ENCODE peak calls at places on chromosome 1, in five cellular contexts. One of them, this sample, is unnamed.

GRCh38 chr1:159911668-159912067 is 11.7 kb upstream of the CFAP45 start:
- DNase-seq in cardiac muscle cell: no peak
- DNase-seq in suprapubic skin: no peak
- DNase-seq in GM23338: no peak
- DNase-seq in PC-3: no peak
- DNase-seq in this sample: no peak

GRCh38 chr1:205585169-205585834 is 46.5 kb downstream of the ELK4 start:
- DNase-seq in cardiac muscle cell: no peak
- DNase-seq in suprapubic skin: peak; percentile 37
- DNase-seq in GM23338: no peak
- DNase-seq in PC-3: no peak
- DNase-seq in this sample: no peak

GRCh38 chr1:154696001-154696400 is 88.0 kb upstream of the ADAR start:
- DNase-seq in cardiac muscle cell: peak; percentile 21
- DNase-seq in suprapubic skin: no peak
- DNase-seq in GM23338: peak; percentile 35
- DNase-seq in PC-3: peak; percentile 45
- DNase-seq in this sample: no peak

GRCh38 chr1:26994020-26994745 is 691 bp downstream of the TRNP1 start:
- DNase-seq in cardiac muscle cell: no peak
- DNase-seq in suprapubic skin: no peak
- DNase-seq in GM23338: peak; percentile 35
- DNase-seq in PC-3: no peak
- DNase-seq in this sample: no peak

GRCh38 chr1:40185951-40186864 is 25.0 kb downstream of the RLF start:
- DNase-seq in cardiac muscle cell: peak; percentile 25
- DNase-seq in suprapubic skin: no peak
- DNase-seq in GM23338: peak; percentile 7
- DNase-seq in PC-3: no peak
- DNase-seq in this sample: peak; percentile 70

GRCh38 chr1:52654063-52654462 is 21.1 kb downstream of the SHISAL2A start:
- DNase-seq in cardiac muscle cell: no peak
- DNase-seq in suprapubic skin: no peak
- DNase-seq in GM23338: no peak
- DNase-seq in PC-3: no peak
- DNase-seq in this sample: no peak

GRCh38 chr1:215001419-215002021 is 81.0 kb upstream of the KCNK2 start:
- DNase-seq in cardiac muscle cell: no peak
- DNase-seq in suprapubic skin: no peak
- DNase-seq in GM23338: no peak
- DNase-seq in PC-3: no peak
- DNase-seq in this sample: peak; percentile 71

GRCh38 chr1:90761156-90761555 is 44.1 kb upstream of the BARHL2 start:
- DNase-seq in cardiac muscle cell: no peak
- DNase-seq in suprapubic skin: no peak
- DNase-seq in GM23338: peak; percentile 20
- DNase-seq in PC-3: no peak
- DNase-seq in this sample: no peak

GRCh38 chr1:15923241-15923640 is 52.7 kb downstream of the ZBTB17 start:
- DNase-seq in cardiac muscle cell: peak; percentile 62
- DNase-seq in suprapubic skin: no peak
- DNase-seq in GM23338: no peak
- DNase-seq in PC-3: peak; percentile 55
- DNase-seq in this sample: peak; percentile 95

GRCh38 chr1:18948913-18949688 is 7.4 kb downstream of the IFFO2 start:
- DNase-seq in cardiac muscle cell: peak; percentile 82
- DNase-seq in suprapubic skin: no peak
- DNase-seq in GM23338: peak; percentile 24
- DNase-seq in PC-3: no peak
- DNase-seq in this sample: no peak

GRCh38 chr1:239951518-239952130 is 140.1 kb upstream of the FMN2 start:
- DNase-seq in cardiac muscle cell: peak; percentile 71
- DNase-seq in suprapubic skin: no peak
- DNase-seq in GM23338: peak; percentile 93
- DNase-seq in PC-3: peak; percentile 90
- DNase-seq in this sample: no peak

GRCh38 chr1:104621221-104621620 is 871.5 kb downstream of the AMY1C start:
- DNase-seq in cardiac muscle cell: no peak
- DNase-seq in suprapubic skin: no peak
- DNase-seq in GM23338: no peak
- DNase-seq in PC-3: no peak
- DNase-seq in this sample: no peak

GRCh38 chr1:195794225-195794624 is 814.0 kb downstream of the KCNT2 start:
- DNase-seq in cardiac muscle cell: no peak
- DNase-seq in suprapubic skin: no peak
- DNase-seq in GM23338: peak; percentile 9
- DNase-seq in PC-3: no peak
- DNase-seq in this sample: no peak

GRCh38 chr1:200282497-200283122 is 127.2 kb downstream of the ZNF281 start:
- DNase-seq in cardiac muscle cell: no peak
- DNase-seq in suprapubic skin: no peak
- DNase-seq in GM23338: no peak
- DNase-seq in PC-3: no peak
- DNase-seq in this sample: no peak

GRCh38 chr1:200275816-200276453 is 133.9 kb downstream of the ZNF281 start:
- DNase-seq in cardiac muscle cell: no peak
- DNase-seq in suprapubic skin: no peak
- DNase-seq in GM23338: no peak
- DNase-seq in PC-3: no peak
- DNase-seq in this sample: no peak

GRCh38 chr1:200281451-200281850 is 128.4 kb downstream of the ZNF281 start:
- DNase-seq in cardiac muscle cell: no peak
- DNase-seq in suprapubic skin: no peak
- DNase-seq in GM23338: no peak
- DNase-seq in PC-3: no peak
- DNase-seq in this sample: no peak

GRCh38 chr1:200275415-200275814 is 134.4 kb downstream of the ZNF281 start:
- DNase-seq in cardiac muscle cell: no peak
- DNase-seq in suprapubic skin: no peak
- DNase-seq in GM23338: no peak
- DNase-seq in PC-3: no peak
- DNase-seq in this sample: no peak

DNA sequence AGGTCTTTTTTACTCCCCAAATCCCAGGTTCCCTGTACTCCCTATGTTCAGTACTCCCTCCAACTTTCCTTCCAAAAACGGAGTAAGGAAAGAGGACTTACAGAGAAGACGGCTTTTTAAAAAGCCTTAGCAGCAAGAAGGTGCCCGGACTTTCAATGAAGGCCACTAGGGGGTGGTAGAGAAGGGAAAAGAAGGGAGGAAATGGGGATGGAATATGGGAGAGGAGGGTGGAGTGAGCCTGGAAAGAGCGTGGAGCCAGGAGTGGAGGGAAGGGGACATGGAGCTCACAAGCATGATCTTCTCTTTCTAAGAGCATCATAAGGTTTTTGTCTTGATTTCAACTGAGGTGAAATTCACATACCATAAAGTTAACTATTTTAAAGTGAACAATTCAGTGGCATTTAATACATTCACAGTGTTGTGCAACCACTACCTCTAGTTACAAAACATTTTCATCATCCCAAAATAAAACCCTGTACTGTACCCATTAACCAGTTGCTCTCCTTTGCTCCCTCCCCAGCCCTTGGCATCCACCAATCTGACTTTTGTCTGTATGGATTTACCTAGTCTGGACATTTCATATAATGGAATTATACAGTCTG is 129.9 kb downstream of the ZNF281 start:
- DNase-seq in cardiac muscle cell: peak; percentile 81
- DNase-seq in suprapubic skin: no peak
- DNase-seq in GM23338: peak; percentile 92
- DNase-seq in PC-3: peak; percentile 99
- DNase-seq in this sample: peak; percentile 16
- TF ChIP-seq CTCF in cardiac muscle cell: peak; percentile 70
- TF ChIP-seq CTCF in suprapubic skin: peak; percentile 35
- TF ChIP-seq CTCF in GM23338: peak; percentile 97
- TF ChIP-seq CTCF in PC-3: peak; percentile 97
- TF ChIP-seq CTCF in this sample: peak; percentile 85

DNA sequence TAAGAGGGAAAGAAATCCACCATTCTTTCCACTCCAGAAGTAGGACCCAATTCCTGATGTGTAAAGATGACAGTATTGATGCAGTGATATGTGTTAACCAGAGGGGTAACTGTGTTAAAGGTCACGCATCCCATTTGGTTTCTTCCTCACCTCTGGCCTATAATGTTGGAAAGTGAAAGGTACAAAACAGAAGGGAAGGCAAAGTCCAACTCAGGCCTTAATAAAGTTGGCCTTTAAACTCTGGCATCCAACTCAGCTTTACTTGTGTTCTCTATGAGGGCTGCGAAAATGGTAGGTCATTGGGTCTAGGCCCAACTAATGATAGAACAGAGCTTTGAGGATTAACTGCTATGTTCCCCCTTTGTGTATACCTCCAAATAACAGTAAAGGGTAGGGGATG is 17.9 kb downstream of the CYP2J2 start:
- DNase-seq in cardiac muscle cell: no peak
- DNase-seq in suprapubic skin: no peak
- DNase-seq in GM23338: no peak
- DNase-seq in PC-3: no peak
- DNase-seq in this sample: no peak
- H3K4me1 ChIP-seq in cardiac muscle cell: peaks cover 10% of the 10 kb centered on the region
- H3K4me1 ChIP-seq in suprapubic skin: no peaks in the 10 kb centered on the region
- H3K4me1 ChIP-seq in GM23338: peaks cover 10% of the 10 kb centered on the region
- H3K4me1 ChIP-seq in PC-3: no peaks in the 10 kb centered on the region
- H3K4me1 ChIP-seq in this sample: no peaks in the 10 kb centered on the region

DNA sequence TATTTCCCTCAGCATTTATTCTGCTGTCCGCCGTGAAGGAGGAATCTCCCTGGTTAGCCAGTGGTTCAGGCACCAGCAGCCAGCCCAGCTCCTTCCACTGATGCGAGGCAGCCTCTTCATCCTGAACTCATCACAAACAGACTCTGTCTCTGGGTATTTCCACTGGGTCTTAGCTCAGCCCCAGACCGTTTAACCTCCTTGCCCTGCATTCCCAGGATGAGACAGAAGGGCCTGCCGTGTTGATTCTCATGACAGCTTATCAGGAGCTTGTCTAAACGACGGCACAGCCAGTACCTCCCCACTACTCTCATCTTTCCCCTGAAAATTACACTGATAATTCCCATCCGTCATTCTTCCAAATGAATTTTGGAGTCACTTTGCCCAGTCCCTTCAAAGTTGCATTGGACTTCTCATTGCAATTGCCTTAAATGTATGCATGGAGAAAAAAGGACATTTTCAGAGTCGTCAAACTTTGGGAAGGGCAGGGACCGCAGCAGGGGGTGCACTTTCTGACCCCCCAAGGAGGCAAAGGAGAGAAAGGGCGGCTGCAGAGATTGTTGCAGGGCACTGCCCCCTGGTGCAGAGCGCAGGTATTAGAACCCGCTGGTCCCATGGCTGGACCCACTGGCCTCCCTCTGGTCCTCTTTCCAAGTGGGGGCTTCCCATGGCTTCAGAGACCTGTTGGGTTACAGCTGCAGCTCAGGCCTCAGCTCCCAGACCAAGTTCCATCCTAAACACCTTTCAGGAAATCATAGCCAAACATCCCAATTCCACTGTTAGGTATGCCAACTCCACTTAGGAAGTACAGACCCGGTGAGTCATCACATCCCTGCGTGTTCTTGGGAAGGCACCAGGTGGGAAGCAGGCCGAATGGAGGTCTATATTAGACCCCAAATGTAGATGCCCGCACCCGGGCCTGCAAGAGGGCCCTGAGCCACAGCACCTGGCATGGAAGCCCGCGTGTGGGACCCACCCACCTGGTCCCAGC is 3.7 kb upstream of the MEGF6 start:
- DNase-seq in cardiac muscle cell: no peak
- DNase-seq in suprapubic skin: no peak
- DNase-seq in GM23338: peak; percentile 71
- DNase-seq in PC-3: peak; percentile 67
- DNase-seq in this sample: no peak
- TF ChIP-seq CTCF in cardiac muscle cell: peak; percentile 81
- TF ChIP-seq CTCF in suprapubic skin: peak; percentile 45
- TF ChIP-seq CTCF in GM23338: peak; percentile 83
- TF ChIP-seq CTCF in PC-3: peak; percentile 99
- TF ChIP-seq CTCF in this sample: peak; percentile 68

DNA sequence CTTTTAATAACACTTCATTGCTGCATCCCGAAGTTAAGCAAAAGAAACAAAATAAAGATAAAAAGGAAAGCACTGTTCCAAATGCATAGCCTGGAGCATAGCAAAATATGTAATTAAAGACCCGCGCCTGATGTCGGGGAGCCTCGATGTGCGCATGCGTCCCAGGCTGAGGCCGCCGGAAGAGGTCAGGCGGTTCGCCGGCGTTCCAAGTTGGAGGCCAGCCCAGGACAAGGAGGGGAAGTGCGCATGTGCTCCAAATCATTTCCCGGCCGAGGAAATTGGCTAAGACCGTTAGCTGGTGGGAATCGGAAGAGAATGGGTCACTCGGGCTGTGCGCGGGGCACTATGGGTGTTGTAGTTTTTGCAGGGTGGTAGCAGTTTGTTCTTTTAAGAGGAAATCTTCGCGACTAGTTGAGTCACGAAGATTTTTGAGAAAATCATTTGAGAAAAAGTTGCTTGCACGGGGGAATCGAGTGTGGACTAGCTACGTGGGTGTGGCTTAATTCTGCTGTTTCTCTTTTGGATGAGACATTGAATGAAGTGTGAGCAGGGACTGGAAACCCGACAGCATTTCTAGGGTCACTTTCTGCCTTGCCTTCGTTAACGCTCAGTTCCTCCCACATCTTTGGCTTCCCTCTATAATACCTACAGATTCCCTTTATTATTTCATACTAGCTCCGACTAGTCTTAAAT is 31.0 kb upstream of the CD1D start:
- DNase-seq in cardiac muscle cell: peak; percentile 98
- DNase-seq in suprapubic skin: peak; percentile 95
- DNase-seq in GM23338: peak; percentile 98
- DNase-seq in PC-3: peak; percentile 73
- DNase-seq in this sample: peak; percentile 80
- H3K4me1 ChIP-seq in cardiac muscle cell: no peaks in the 10 kb centered on the region
- H3K4me1 ChIP-seq in suprapubic skin: peaks cover 20% of the 10 kb centered on the region
- H3K4me1 ChIP-seq in GM23338: peaks cover 11% of the 10 kb centered on the region
- H3K4me1 ChIP-seq in PC-3: no peaks in the 10 kb centered on the region
- H3K4me1 ChIP-seq in this sample: peaks cover 43% of the 10 kb centered on the region